ENCODE peak calls at places on chromosomes 5 and 9, in four cellular contexts. X is SJSA1, C is GM23248, Y is fibroblast of lung. Q is an unnamed sample.

GRCh38 chr5:127290946-127291763 is 559 bp downstream of the MEGF10 start:
- DNase-seq in X (no peak), C (no peak), Y (no peak), Q (no peak)

GRCh38 chr5:15023846-15024245 is 152.3 kb upstream of the ANKH start:
- DNase-seq in X (no peak), C (peak; percentile 43), Y (no peak), Q (peak; percentile 72)

GRCh38 chr9:33135086-33135958 is 31.8 kb downstream of the B4GALT1 start:
- DNase-seq in X (no peak), C (no peak), Y (no peak), Q (no peak)

GRCh38 chr9:297104-297794 is 82.6 kb downstream of the DOCK8 start:
- DNase-seq in X (no peak), C (peak; percentile 24), Y (no peak), Q (peak; percentile 78)

GRCh38 chr5:148697177-148697820 is 43.0 kb upstream of the HTR4 start:
- DNase-seq in X (no peak), C (peak; percentile 88), Y (peak; percentile 40), Q (peak; percentile 87)

GRCh38 chr5:65157906-65158603 is 323.7 kb downstream of the ADAMTS6 start:
- DNase-seq in X (no peak), C (no peak), Y (peak; percentile 63), Q (peak; percentile 78)

GRCh38 chr9:77847626-77848025 is 184.0 kb downstream of the GNAQ start:
- DNase-seq in X (no peak), C (no peak), Y (no peak), Q (no peak)

GRCh38 chr5:81506900-81507588 is 113.1 kb upstream of the ACOT12 start:
- DNase-seq in X (no peak), C (peak; percentile 94), Y (peak; percentile 87), Q (peak; percentile 65)

GRCh38 chr9:137551656-137552534 is at the start of gene MRPL41:
- DNase-seq in X (peak; percentile 81), C (peak; percentile 94), Y (peak; percentile 81), Q (peak; percentile 90)

GRCh38 chr5:59661939-59662615 is 231.4 kb downstream of the PDE4D start:
- DNase-seq in X (no peak), C (no peak), Y (peak; percentile 75), Q (no peak)

GRCh38 chr9:138009456-138010273 is 132.1 kb downstream of the CACNA1B start:
- DNase-seq in X (peak; percentile 22), C (no peak), Y (no peak), Q (no peak)

GRCh38 chr5:54867310-54867944 is 118.0 kb downstream of the ESM1 start:
- DNase-seq in X (no peak), C (peak; percentile 81), Y (peak; percentile 60), Q (peak; percentile 59)

GRCh38 chr5:136656811-136657210 is 291.5 kb upstream of the TRPC7 start:
- DNase-seq in X (no peak), C (no peak), Y (peak; percentile 68), Q (peak; percentile 73)

GRCh38 chr9:90616806-90617205 is 25.8 kb downstream of the DIRAS2 start:
- DNase-seq in X (no peak), C (no peak), Y (no peak), Q (no peak)

GRCh38 chr5:149853019-149853648 is 91.5 kb downstream of the PDE6A start:
- DNase-seq in X (peak; percentile 89), C (peak; percentile 83), Y (peak; percentile 68), Q (peak; percentile 87)

GRCh38 chr9:136511670-136512592 is 29.1 kb upstream of the SEC16A start:
- DNase-seq in X (no peak), C (no peak), Y (no peak), Q (no peak)

GRCh38 chr9:115913666-115914065 is 239.9 kb upstream of the PAPPA start:
- DNase-seq in X (no peak), C (peak; percentile 78), Y (peak; percentile 62), Q (no peak)

GRCh38 chr5:132260714-132261615 is 3.5 kb downstream of the PDLIM4 start:
- DNase-seq in X (peak; percentile 97), C (peak; percentile 93), Y (peak; percentile 98), Q (peak; percentile 80)

GRCh38 chr5:93789173-93790070 is 48.0 kb upstream of the POU5F2 start:
- DNase-seq in X (no peak), C (peak; percentile 85), Y (peak; percentile 85), Q (peak; percentile 90)

GRCh38 chr9:2925016-2925415 is 81.1 kb upstream of the PUM3 start:
- DNase-seq in X (no peak), C (no peak), Y (no peak), Q (no peak)

GRCh38 chr9:8855046-8855445 is 1055.5 kb upstream of the DMAC1 start:
- DNase-seq in X (no peak), C (no peak), Y (peak; percentile 27), Q (no peak)

GRCh38 chr9:92590386-92590785 is 54.6 kb upstream of the ECM2 start:
- DNase-seq in X (no peak), C (peak; percentile 62), Y (peak; percentile 47), Q (no peak)

GRCh38 chr9:130051855-130052254 is 1.9 kb upstream of the GPR107 start:
- DNase-seq in X (no peak), C (peak; percentile 55), Y (no peak), Q (peak; percentile 83)

DNA sequence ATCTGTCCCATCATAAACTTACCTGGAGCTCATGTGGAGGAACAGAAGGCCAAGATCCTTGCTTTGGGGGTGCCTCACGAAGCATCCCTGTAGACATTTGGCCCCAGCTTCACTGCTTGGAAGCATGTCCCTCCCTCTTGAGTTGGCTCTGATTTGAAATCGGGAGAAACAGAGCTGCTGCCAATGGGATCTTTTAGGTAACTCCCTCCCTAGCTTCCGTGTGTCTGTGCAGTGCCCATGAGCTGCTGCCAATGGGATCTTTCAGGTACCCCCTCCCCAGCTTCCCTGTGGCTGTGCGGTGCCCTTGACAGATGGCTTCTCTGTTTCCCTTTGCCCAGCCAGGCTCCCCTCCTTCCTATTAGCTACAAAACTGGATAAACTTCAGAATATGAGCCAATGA is 178.0 kb downstream of the NR3C1 start:
- DNase-seq in X (no peak), C (no peak), Y (no peak), Q (no peak)
- H3K4me1 ChIP-seq in X (no peaks in the 10 kb centered on the region), C (peaks cover 14% of the 10 kb centered on the region), Y (peaks cover 15% of the 10 kb centered on the region), Q (no peaks in the 10 kb centered on the region)

GRCh38 chr9:133126697-133127339 is 5.8 kb upstream of the RALGDS start:
- DNase-seq in X (no peak), C (peak; percentile 66), Y (peak; percentile 30), Q (no peak)
- H3K4me1 ChIP-seq in X (peaks cover 10% of the 10 kb centered on the region), C (peaks cover 23% of the 10 kb centered on the region), Y (peaks cover 20% of the 10 kb centered on the region), Q (no peaks in the 10 kb centered on the region)

GRCh38 chr9:75148551-75148950 is 60.2 kb downstream of the OSTF1 start:
- DNase-seq in X (peak; percentile 46), C (peak; percentile 90), Y (peak; percentile 96), Q (peak; percentile 12)
- H3K4me1 ChIP-seq in X (peaks cover 16% of the 10 kb centered on the region), C (peaks cover 40% of the 10 kb centered on the region), Y (peaks cover 14% of the 10 kb centered on the region), Q (no peaks in the 10 kb centered on the region)

GRCh38 chr5:177495243-177496060 is 2.0 kb downstream of the PDLIM7 start:
- DNase-seq in X (peak; percentile 96), C (peak; percentile 85), Y (peak; percentile 93), Q (peak; percentile 31)
- H3K4me1 ChIP-seq in X (peaks cover 42% of the 10 kb centered on the region), C (peaks cover 23% of the 10 kb centered on the region), Y (peaks cover 40% of the 10 kb centered on the region), Q (peaks cover 41% of the 10 kb centered on the region)

GRCh38 chr5:172185096-172185461 is 2.9 kb downstream of the STK10 start:
- DNase-seq in X (no peak), C (no peak), Y (no peak), Q (no peak)

GRCh38 chr5:172180936-172181335 is 7.1 kb downstream of the STK10 start:
- DNase-seq in X (no peak), C (no peak), Y (no peak), Q (no peak)

GRCh38 chr5:172186114-172186695 is 1.8 kb downstream of the STK10 start:
- DNase-seq in X (no peak), C (no peak), Y (no peak), Q (no peak)

GRCh38 chr5:172182291-172182690 is 5.7 kb downstream of the STK10 start:
- DNase-seq in X (no peak), C (no peak), Y (no peak), Q (no peak)

DNA sequence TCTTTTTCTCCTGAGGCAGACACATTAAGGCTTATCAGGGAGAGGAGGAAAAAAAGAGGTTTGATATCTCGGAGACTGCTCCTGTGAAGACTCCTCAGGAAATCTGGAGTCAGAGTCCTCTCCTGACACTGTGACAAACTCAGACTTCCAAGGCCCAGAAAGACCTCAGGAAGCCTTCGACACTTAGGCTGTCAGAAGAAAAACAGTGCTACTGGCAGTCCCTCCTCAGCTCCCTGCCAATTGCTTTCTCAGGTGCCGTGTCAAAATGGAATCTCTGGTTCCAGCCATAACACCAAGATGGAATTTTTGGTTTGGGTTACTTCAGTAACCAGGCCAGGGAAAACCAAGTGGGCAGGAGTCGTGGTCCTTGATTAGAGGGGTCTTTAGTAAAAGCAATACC is 4.1 kb downstream of the STK10 start:
- DNase-seq in X (no peak), C (no peak), Y (no peak), Q (no peak)
- H3K4me1 ChIP-seq in X (peaks cover 43% of the 10 kb centered on the region), C (peaks cover 14% of the 10 kb centered on the region), Y (peaks cover 6% of the 10 kb centered on the region), Q (peaks cover 20% of the 10 kb centered on the region)

DNA sequence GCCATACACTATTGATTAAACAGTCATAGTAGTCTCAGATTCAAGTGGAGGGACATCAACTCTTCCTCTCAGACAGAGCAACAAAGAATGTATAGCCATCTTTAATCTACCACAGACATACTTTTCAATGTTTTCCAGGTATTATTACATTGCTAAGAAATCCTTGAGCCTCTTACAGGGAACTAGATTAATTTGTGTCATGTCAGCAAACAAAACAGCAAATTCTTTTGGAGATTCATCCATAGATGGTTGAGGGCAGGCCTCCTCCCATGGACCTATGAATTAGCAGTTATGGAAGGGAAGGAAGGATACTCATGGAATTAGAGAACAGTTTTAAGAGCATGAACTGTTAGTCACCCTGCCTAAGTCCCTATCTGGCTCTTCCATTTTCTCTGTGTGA is 47.8 kb upstream of the ARRDC3 start:
- DNase-seq in X (no peak), C (no peak), Y (no peak), Q (no peak)
- H3K4me1 ChIP-seq in X (no peaks in the 10 kb centered on the region), C (no peaks in the 10 kb centered on the region), Y (no peaks in the 10 kb centered on the region), Q (peaks cover 5% of the 10 kb centered on the region)

GRCh38 chr5:42990892-42991291 is 49.2 kb downstream of the ANXA2R start:
- DNase-seq in X (no peak), C (no peak), Y (no peak), Q (no peak)
- H3K4me1 ChIP-seq in X (peaks cover 15% of the 10 kb centered on the region), C (peaks cover 7% of the 10 kb centered on the region), Y (peaks cover 3% of the 10 kb centered on the region), Q (peaks cover 10% of the 10 kb centered on the region)

DNA sequence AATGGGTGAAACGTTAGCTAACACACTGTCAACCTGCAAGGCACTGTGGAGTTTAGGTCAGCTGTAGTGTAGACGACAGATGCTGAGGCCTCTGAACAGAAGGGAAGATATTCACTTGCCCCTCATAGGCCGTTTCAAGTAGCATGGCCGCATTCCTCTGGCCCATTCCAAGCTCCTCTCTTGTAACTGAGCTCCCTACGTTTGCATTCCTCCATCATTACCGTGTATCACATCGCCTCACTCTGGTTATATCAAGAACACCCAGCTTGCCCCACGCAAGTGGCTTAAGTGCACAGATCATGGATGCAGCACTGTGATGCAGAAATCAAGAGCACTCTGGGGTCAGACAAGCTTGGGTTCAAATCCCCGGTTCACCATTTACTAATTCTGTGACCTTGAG is 43.3 kb downstream of the PRELID2 start:
- DNase-seq in X (no peak), C (no peak), Y (no peak), Q (no peak)
- H3K4me1 ChIP-seq in X (peaks cover 1% of the 10 kb centered on the region), C (no peaks in the 10 kb centered on the region), Y (no peaks in the 10 kb centered on the region), Q (no peaks in the 10 kb centered on the region)